ENCODE peak calls at places on chromosome 3, in eight cellular contexts. One of them, this sample, is unnamed.

GRCh38 chr3:78410077-78410476 is 1357.7 kb downstream of the ROBO1 start:
- DNase-seq in activated CD8-positive, alpha-beta memory T cell treated with anti-CD3 and anti-CD28 coated beads for 48 hours: no peak
- DNase-seq in stomach: no peak
- DNase-seq in anterior cingulate cortex: no peak
- DNase-seq in iPS-NIHi11: no peak
- DNase-seq in HAP-1: no peak
- DNase-seq in neuronal stem cell: no peak
- DNase-seq in sciatic nerve: no peak
- DNase-seq in this sample: no peak

GRCh38 chr3:131840151-131840797 is 194.5 kb downstream of the CPNE4 start:
- DNase-seq in HAP-1: no peak
- DNase-seq in sciatic nerve: no peak
- DNase-seq in activated CD8-positive, alpha-beta memory T cell treated with anti-CD3 and anti-CD28 coated beads for 48 hours: no peak
- DNase-seq in iPS-NIHi11: no peak
- DNase-seq in stomach: no peak
- DNase-seq in neuronal stem cell: no peak
- DNase-seq in anterior cingulate cortex: no peak
- DNase-seq in this sample: no peak

GRCh38 chr3:10223676-10224639 is 24.3 kb upstream of the TATDN2 start:
- DNase-seq in neuronal stem cell: no peak
- DNase-seq in sciatic nerve: no peak
- DNase-seq in HAP-1: no peak
- DNase-seq in activated CD8-positive, alpha-beta memory T cell treated with anti-CD3 and anti-CD28 coated beads for 48 hours: no peak
- DNase-seq in anterior cingulate cortex: no peak
- DNase-seq in stomach: peak; percentile 31
- DNase-seq in iPS-NIHi11: no peak
- DNase-seq in this sample: no peak

GRCh38 chr3:35675206-35675605 is 35.9 kb downstream of the ARPP21 start:
- DNase-seq in sciatic nerve: no peak
- DNase-seq in stomach: no peak
- DNase-seq in activated CD8-positive, alpha-beta memory T cell treated with anti-CD3 and anti-CD28 coated beads for 48 hours: no peak
- DNase-seq in HAP-1: no peak
- DNase-seq in anterior cingulate cortex: no peak
- DNase-seq in neuronal stem cell: no peak
- DNase-seq in iPS-NIHi11: no peak
- DNase-seq in this sample: no peak

GRCh38 chr3:106518516-106518915 is 649.7 kb upstream of the CBLB start:
- DNase-seq in iPS-NIHi11: no peak
- DNase-seq in HAP-1: no peak
- DNase-seq in anterior cingulate cortex: no peak
- DNase-seq in activated CD8-positive, alpha-beta memory T cell treated with anti-CD3 and anti-CD28 coated beads for 48 hours: no peak
- DNase-seq in neuronal stem cell: no peak
- DNase-seq in stomach: no peak
- DNase-seq in sciatic nerve: no peak
- DNase-seq in this sample: no peak

GRCh38 chr3:11120091-11120845 is 34.0 kb upstream of the HRH1 start:
- DNase-seq in stomach: no peak
- DNase-seq in iPS-NIHi11: no peak
- DNase-seq in neuronal stem cell: no peak
- DNase-seq in HAP-1: no peak
- DNase-seq in activated CD8-positive, alpha-beta memory T cell treated with anti-CD3 and anti-CD28 coated beads for 48 hours: no peak
- DNase-seq in anterior cingulate cortex: no peak
- DNase-seq in sciatic nerve: no peak
- DNase-seq in this sample: no peak

GRCh38 chr3:155970406-155970805 is 100.0 kb downstream of the GMPS start:
- DNase-seq in activated CD8-positive, alpha-beta memory T cell treated with anti-CD3 and anti-CD28 coated beads for 48 hours: no peak
- DNase-seq in sciatic nerve: no peak
- DNase-seq in anterior cingulate cortex: no peak
- DNase-seq in neuronal stem cell: no peak
- DNase-seq in iPS-NIHi11: no peak
- DNase-seq in HAP-1: no peak
- DNase-seq in stomach: no peak
- DNase-seq in this sample: no peak

GRCh38 chr3:182755308-182756106 is 37.8 kb upstream of the ATP11B start:
- DNase-seq in sciatic nerve: no peak
- DNase-seq in neuronal stem cell: no peak
- DNase-seq in stomach: no peak
- DNase-seq in iPS-NIHi11: no peak
- DNase-seq in anterior cingulate cortex: no peak
- DNase-seq in HAP-1: no peak
- DNase-seq in activated CD8-positive, alpha-beta memory T cell treated with anti-CD3 and anti-CD28 coated beads for 48 hours: no peak
- DNase-seq in this sample: no peak

GRCh38 chr3:177633671-177634207 is 436.5 kb upstream of the TBL1XR1 start:
- DNase-seq in stomach: no peak
- DNase-seq in anterior cingulate cortex: no peak
- DNase-seq in neuronal stem cell: no peak
- DNase-seq in activated CD8-positive, alpha-beta memory T cell treated with anti-CD3 and anti-CD28 coated beads for 48 hours: no peak
- DNase-seq in sciatic nerve: no peak
- DNase-seq in HAP-1: no peak
- DNase-seq in iPS-NIHi11: no peak
- DNase-seq in this sample: no peak

This sample was measured in activated naive CD4-positive, alpha-beta T cell treated with anti-CD3 and anti-CD28 coated beads, Interleukin-2, amount 50 U/mL, for 72 hours.